ENCODE peak calls at places on chromosomes 3 and 15, in four cellular contexts. M is fibroblast of lung, R is type B pancreatic cell, C is brain microvascular endothelial cell. U is an unnamed sample.

GRCh38 chr3:71987089-71987735 is 202.3 kb upstream of the PROK2 start:
- DNase-seq in M (peak; percentile 25), R (no peak), C (peak; percentile 9), U (peak; percentile 40)

GRCh38 chr15:98899266-98900021 is 108.1 kb downstream of the PGPEP1L start:
- DNase-seq in M (no peak), R (no peak), C (peak; percentile 57), U (peak; percentile 39)

GRCh38 chr15:63729115-63729884 is 104.4 kb downstream of the HERC1 start:
- DNase-seq in M (no peak), R (no peak), C (no peak), U (no peak)

GRCh38 chr15:56491110-56491722 is 26.3 kb upstream of the MNS1 start:
- DNase-seq in M (peak; percentile 86), R (no peak), C (peak; percentile 71), U (peak; percentile 88)

GRCh38 chr3:153640689-153641308 is 478.8 kb downstream of the RAP2B start:
- DNase-seq in M (no peak), R (no peak), C (no peak), U (no peak)

GRCh38 chr15:69017978-69018377 is 3.5 kb downstream of the NOX5 start:
- DNase-seq in M (no peak), R (no peak), C (no peak), U (no peak)

GRCh38 chr15:38944551-38944950 is 379.9 kb upstream of the RASGRP1 start:
- DNase-seq in M (no peak), R (no peak), C (no peak), U (no peak)

GRCh38 chr15:83289160-83289559 is 4.7 kb upstream of the BNC1 start:
- DNase-seq in M (no peak), R (no peak), C (no peak), U (peak; percentile 52)

GRCh38 chr3:67109651-67110204 is 111.6 kb downstream of the KBTBD8 start:
- DNase-seq in M (peak; percentile 85), R (no peak), C (peak; percentile 75), U (peak; percentile 86)

GRCh38 chr3:179288845-179289244 is 34.0 kb upstream of the ZNF639 start:
- DNase-seq in M (no peak), R (no peak), C (no peak), U (no peak)

GRCh38 chr3:168040624-168041208 is 55.0 kb downstream of the GOLIM4 start:
- DNase-seq in M (peak; percentile 90), R (no peak), C (peak; percentile 39), U (peak; percentile 79)

GRCh38 chr15:89654847-89655805 is at the start of gene KIF7:
- DNase-seq in M (peak; percentile 57), R (no peak), C (peak; percentile 16), U (peak; percentile 59)

GRCh38 chr3:50542177-50543034 is 25.1 kb downstream of the C3orf18 start:
- DNase-seq in M (peak; percentile 58), R (peak; percentile 80), C (peak; percentile 58), U (peak; percentile 69)

GRCh38 chr15:82750831-82751181 is 41.1 kb upstream of the AP3B2 start:
- DNase-seq in M (peak; percentile 8), R (no peak), C (no peak), U (peak; percentile 12)

GRCh38 chr3:73399106-73399505 is 225.6 kb downstream of the PDZRN3 start:
- DNase-seq in M (peak; percentile 73), R (no peak), C (no peak), U (peak; percentile 38)

GRCh38 chr3:64575211-64575844 is 112.5 kb downstream of the ADAMTS9 start:
- DNase-seq in M (peak; percentile 35), R (no peak), C (peak; percentile 25), U (peak; percentile 35)

GRCh38 chr15:82305621-82306048 is 43.0 kb downstream of the SAXO2 start:
- DNase-seq in M (no peak), R (no peak), C (no peak), U (no peak)

GRCh38 chr3:120113128-120114116 is 19.2 kb upstream of the GSK3B start:
- DNase-seq in M (peak; percentile 64), R (no peak), C (peak; percentile 56), U (peak; percentile 73)

GRCh38 chr3:105758451-105758850 is 110.4 kb downstream of the CBLB start:
- DNase-seq in M (no peak), R (no peak), C (no peak), U (no peak)

GRCh38 chr3:185153170-185153733 is 392 bp upstream of the C3orf70 start:
- DNase-seq in M (no peak), R (no peak), C (peak; percentile 13), U (no peak)

GRCh38 chr15:25950014-25950413 is 86.9 kb upstream of the ATP10A start:
- DNase-seq in M (no peak), R (no peak), C (no peak), U (no peak)

GRCh38 chr15:25944386-25944785 is 81.3 kb upstream of the ATP10A start:
- DNase-seq in M (no peak), R (no peak), C (no peak), U (no peak)

GRCh38 chr15:25946241-25946786 is 83.2 kb upstream of the ATP10A start:
- DNase-seq in M (no peak), R (no peak), C (no peak), U (no peak)

GRCh38 chr15:25943831-25944230 is 80.7 kb upstream of the ATP10A start:
- DNase-seq in M (no peak), R (no peak), C (no peak), U (no peak)

DNA sequence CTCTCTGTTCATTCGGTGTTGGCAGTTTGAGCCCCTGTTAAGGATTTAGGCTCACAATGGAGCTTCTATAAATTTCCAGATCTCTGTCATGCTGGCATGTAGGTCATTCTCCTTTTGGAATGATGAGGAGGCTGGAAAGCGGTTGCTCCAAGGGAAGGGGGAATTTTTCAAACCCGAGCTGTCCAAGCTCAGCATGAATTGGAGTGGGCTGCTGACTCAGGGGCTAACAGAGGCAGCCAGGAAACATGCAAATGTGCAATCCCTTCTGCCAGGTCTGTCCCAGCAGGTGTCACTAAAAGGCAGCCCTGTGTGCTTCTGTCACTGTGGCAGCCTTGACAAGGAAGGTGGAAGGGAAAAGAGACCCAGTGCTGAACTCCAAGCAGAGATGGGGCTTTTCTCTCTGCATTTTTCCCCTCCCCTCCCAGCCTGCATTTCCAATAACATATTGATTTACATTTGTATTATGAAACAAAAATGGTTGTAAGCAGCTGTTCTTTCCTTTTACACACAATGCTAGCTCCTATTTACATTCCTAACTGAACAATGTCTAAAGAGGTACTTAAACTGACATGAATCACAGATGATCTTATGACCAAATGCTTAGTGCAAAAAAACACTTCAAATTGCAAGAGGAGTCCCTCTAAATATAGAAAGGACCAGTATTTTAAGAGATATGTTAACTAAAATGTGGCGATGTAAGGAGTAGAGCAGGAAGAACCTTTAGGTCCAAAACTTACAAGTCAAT is 84.4 kb upstream of the ATP10A start:
- DNase-seq in M (no peak), R (no peak), C (no peak), U (no peak)
- TF ChIP-seq CTCF in M (no peak), R (peak; percentile 37), C (no peak), U (no peak)

GRCh38 chr15:44861439-44861910 is 95.0 kb upstream of the TERB2 start:
- DNase-seq in M (no peak), R (no peak), C (no peak), U (no peak)
- TF ChIP-seq CTCF in M (no peak), R (no peak), C (no peak), U (no peak)

DNA sequence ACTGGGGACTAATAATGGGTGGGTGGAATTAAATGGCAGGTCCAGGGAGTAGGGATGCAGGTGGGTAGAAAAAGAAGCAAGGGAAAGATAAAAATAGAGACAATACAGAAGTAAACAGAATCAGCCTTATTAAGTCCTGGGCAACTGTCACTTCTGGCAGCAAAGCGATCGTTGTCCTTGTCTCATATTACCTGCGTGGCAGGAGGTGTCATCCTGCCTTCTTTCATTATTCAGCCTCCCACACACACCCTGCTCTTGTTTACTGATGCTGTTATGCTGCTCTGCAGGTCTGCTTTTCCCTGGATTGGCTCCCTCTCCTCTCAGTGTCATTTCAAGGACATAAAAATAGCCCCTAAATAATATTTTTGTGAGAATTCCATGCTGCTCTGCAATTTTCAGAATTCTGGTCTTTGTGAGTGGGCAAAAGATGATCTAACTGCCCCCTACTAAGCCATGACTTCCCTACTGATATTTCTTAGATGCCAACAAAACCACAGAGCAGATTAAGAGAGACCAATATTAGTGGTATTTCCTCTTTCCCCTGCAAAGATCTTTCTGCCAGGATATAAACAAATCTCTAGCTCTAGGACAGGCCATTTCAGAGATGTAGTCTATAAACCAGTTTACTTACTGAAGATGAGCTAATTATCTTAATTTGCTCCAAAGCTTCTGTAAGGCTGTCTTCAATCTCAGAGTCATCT is 8.5 kb downstream of the VEPH1 start:
- DNase-seq in M (no peak), R (no peak), C (no peak), U (peak; percentile 51)
- TF ChIP-seq CTCF in M (no peak), R (no peak), C (no peak), U (no peak)

GRCh38 chr3:141255137-141255536 is 23.5 kb downstream of the PXYLP1 start:
- DNase-seq in M (no peak), R (no peak), C (no peak), U (no peak)

GRCh38 chr3:141253811-141254210 is 22.2 kb downstream of the PXYLP1 start:
- DNase-seq in M (no peak), R (no peak), C (no peak), U (no peak)

GRCh38 chr3:141257971-141258370 is 26.3 kb downstream of the PXYLP1 start:
- DNase-seq in M (no peak), R (no peak), C (no peak), U (peak; percentile 25)

GRCh38 chr3:141260131-141260927 is 28.7 kb downstream of the PXYLP1 start:
- DNase-seq in M (no peak), R (peak; percentile 48), C (no peak), U (no peak)

GRCh38 chr3:141255864-141256263 is 24.2 kb downstream of the PXYLP1 start:
- DNase-seq in M (no peak), R (no peak), C (no peak), U (peak; percentile 43)
- TF ChIP-seq CTCF in M (no peak), R (peak; percentile 49), C (peak; percentile 40), U (peak; percentile 23)

GRCh38 chr15:66700802-66701421 is 1.1 kb upstream of the SMAD6 start:
- DNase-seq in M (peak; percentile 95), R (peak; percentile 97), C (peak; percentile 95), U (peak; percentile 94)
- TF ChIP-seq CTCF in M (no peak), R (no peak), C (no peak), U (no peak)

GRCh38 chr3:137293086-137293485 is 335.3 kb downstream of the IL20RB start:
- DNase-seq in M (no peak), R (no peak), C (no peak), U (no peak)

GRCh38 chr3:137300703-137301102 is 342.9 kb downstream of the IL20RB start:
- DNase-seq in M (no peak), R (no peak), C (no peak), U (no peak)

GRCh38 chr3:137294139-137294538 is 336.4 kb downstream of the IL20RB start:
- DNase-seq in M (no peak), R (no peak), C (no peak), U (no peak)

GRCh38 chr3:137295336-137295735 is 337.6 kb downstream of the IL20RB start:
- DNase-seq in M (no peak), R (no peak), C (no peak), U (no peak)

DNA sequence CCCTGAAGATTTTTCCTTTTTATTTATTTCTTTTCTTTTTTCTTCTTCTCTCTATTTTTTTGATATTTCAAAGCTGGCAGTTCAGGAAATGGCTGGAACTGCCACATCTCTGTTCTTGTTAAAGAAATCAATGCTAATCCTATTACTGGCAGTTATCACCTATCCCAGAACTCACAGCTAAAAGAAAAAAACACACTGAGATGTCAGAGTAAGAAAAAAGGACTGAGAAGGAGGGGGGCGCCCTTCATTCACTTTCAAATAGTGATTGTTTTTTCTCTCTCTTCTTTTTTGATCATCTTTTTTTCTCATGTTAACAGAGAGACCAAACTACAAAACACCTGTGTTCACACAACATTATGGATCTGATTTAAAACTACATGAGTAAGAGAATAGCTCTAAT is 337.1 kb downstream of the IL20RB start:
- DNase-seq in M (no peak), R (no peak), C (no peak), U (no peak)
- TF ChIP-seq CTCF in M (no peak), R (no peak), C (no peak), U (no peak)